ENCODE peak calls at places on chromosome 11, in four cellular contexts. One of them, this sample, is unnamed.

GRCh38 chr11:13354335-13354734 is 76.7 kb downstream of the BMAL1 start:
- DNase-seq in left ventricle myocardium inferior: no peak
- DNase-seq in brain microvascular endothelial cell: no peak
- DNase-seq in transverse colon: no peak
- DNase-seq in this sample: peak; percentile 27

GRCh38 chr11:124119103-124119502 is 3.9 kb downstream of the VWA5A start:
- DNase-seq in left ventricle myocardium inferior: no peak
- DNase-seq in brain microvascular endothelial cell: no peak
- DNase-seq in transverse colon: no peak
- DNase-seq in this sample: no peak

GRCh38 chr11:34650528-34650927 is 29.6 kb downstream of the EHF start:
- DNase-seq in left ventricle myocardium inferior: no peak
- DNase-seq in brain microvascular endothelial cell: no peak
- DNase-seq in transverse colon: no peak
- DNase-seq in this sample: no peak

GRCh38 chr11:84648413-84648812 is 978.7 kb downstream of the DLG2 start:
- DNase-seq in left ventricle myocardium inferior: no peak
- DNase-seq in brain microvascular endothelial cell: no peak
- DNase-seq in transverse colon: no peak
- DNase-seq in this sample: peak; percentile 74

GRCh38 chr11:83070878-83071640 is 638 bp downstream of the RAB30 start:
- DNase-seq in left ventricle myocardium inferior: peak; percentile 50
- DNase-seq in brain microvascular endothelial cell: no peak
- DNase-seq in transverse colon: peak; percentile 49
- DNase-seq in this sample: peak; percentile 60

GRCh38 chr11:68813778-68814177 is 27.9 kb downstream of the CPT1A start:
- DNase-seq in left ventricle myocardium inferior: no peak
- DNase-seq in brain microvascular endothelial cell: no peak
- DNase-seq in transverse colon: no peak
- DNase-seq in this sample: no peak

GRCh38 chr11:107017433-107018227 is 646 bp downstream of the GUCY1A2 start:
- DNase-seq in left ventricle myocardium inferior: peak; percentile 45
- DNase-seq in brain microvascular endothelial cell: no peak
- DNase-seq in transverse colon: no peak
- DNase-seq in this sample: peak; percentile 86

GRCh38 chr11:73787051-73787642 is 527 bp upstream of the MRPL48 start:
- DNase-seq in left ventricle myocardium inferior: no peak
- DNase-seq in brain microvascular endothelial cell: no peak
- DNase-seq in transverse colon: no peak
- DNase-seq in this sample: no peak

GRCh38 chr11:12478743-12479142 is 101.4 kb downstream of the PARVA start:
- DNase-seq in left ventricle myocardium inferior: no peak
- DNase-seq in brain microvascular endothelial cell: no peak
- DNase-seq in transverse colon: no peak
- DNase-seq in this sample: no peak

GRCh38 chr11:6572215-6572614 is 31.2 kb downstream of the RRP8 start:
- DNase-seq in left ventricle myocardium inferior: no peak
- DNase-seq in brain microvascular endothelial cell: peak; percentile 42
- DNase-seq in transverse colon: no peak
- DNase-seq in this sample: no peak

GRCh38 chr11:15139958-15140659 is 25.4 kb downstream of the INSC start:
- DNase-seq in left ventricle myocardium inferior: no peak
- DNase-seq in brain microvascular endothelial cell: no peak
- DNase-seq in transverse colon: no peak
- DNase-seq in this sample: no peak

GRCh38 chr11:77100166-77101042 is 2.2 kb upstream of the OMP start:
- DNase-seq in left ventricle myocardium inferior: peak; percentile 9
- DNase-seq in brain microvascular endothelial cell: no peak
- DNase-seq in transverse colon: no peak
- DNase-seq in this sample: no peak

GRCh38 chr11:114180301-114181055 is 115.7 kb upstream of the NNMT start:
- DNase-seq in left ventricle myocardium inferior: no peak
- DNase-seq in brain microvascular endothelial cell: no peak
- DNase-seq in transverse colon: peak; percentile 80
- DNase-seq in this sample: peak; percentile 45

GRCh38 chr11:95897731-95898130 is 26.2 kb downstream of the MTMR2 start:
- DNase-seq in left ventricle myocardium inferior: no peak
- DNase-seq in brain microvascular endothelial cell: peak; percentile 40
- DNase-seq in transverse colon: no peak
- DNase-seq in this sample: no peak

GRCh38 chr11:1762537-1763302 is 1.0 kb downstream of the CTSD start:
- DNase-seq in left ventricle myocardium inferior: peak; percentile 61
- DNase-seq in brain microvascular endothelial cell: no peak
- DNase-seq in transverse colon: peak; percentile 91
- DNase-seq in this sample: no peak

GRCh38 chr11:65793144-65793581 is 6.3 kb downstream of the OVOL1 start:
- DNase-seq in left ventricle myocardium inferior: no peak
- DNase-seq in brain microvascular endothelial cell: no peak
- DNase-seq in transverse colon: peak; percentile 88
- DNase-seq in this sample: no peak

DNA sequence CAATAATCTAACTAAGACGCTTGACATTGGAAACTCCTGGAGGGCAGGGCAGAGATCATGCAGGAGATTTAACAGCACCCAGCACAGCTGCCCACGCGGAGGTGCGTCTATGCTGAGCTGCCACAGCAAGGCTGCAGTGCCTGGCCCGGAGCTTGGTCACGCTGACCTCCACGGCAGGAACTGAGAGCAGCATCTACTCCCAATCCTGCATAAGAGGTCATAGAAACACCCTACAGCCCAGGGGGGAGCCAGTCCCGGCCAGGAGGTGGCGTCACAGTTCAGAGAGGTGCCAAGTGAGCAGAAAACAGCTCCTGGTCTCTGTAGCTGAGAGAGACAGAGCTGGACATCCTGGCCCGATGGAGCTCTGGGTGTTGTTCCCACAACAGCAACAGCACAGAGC is 121.1 kb upstream of the TMEM45B start:
- DNase-seq in left ventricle myocardium inferior: no peak
- DNase-seq in brain microvascular endothelial cell: no peak
- DNase-seq in transverse colon: peak; percentile 26
- DNase-seq in this sample: no peak
- TF ChIP-seq CTCF in left ventricle myocardium inferior: no peak
- TF ChIP-seq CTCF in brain microvascular endothelial cell: peak; percentile 31
- TF ChIP-seq CTCF in transverse colon: no peak
- TF ChIP-seq CTCF in this sample: no peak

GRCh38 chr11:57312511-57313021 is 12.2 kb downstream of the TNKS1BP1 start:
- DNase-seq in left ventricle myocardium inferior: no peak
- DNase-seq in brain microvascular endothelial cell: no peak
- DNase-seq in transverse colon: no peak
- DNase-seq in this sample: no peak

GRCh38 chr11:57310630-57311086 is 14.1 kb downstream of the TNKS1BP1 start:
- DNase-seq in left ventricle myocardium inferior: no peak
- DNase-seq in brain microvascular endothelial cell: no peak
- DNase-seq in transverse colon: no peak
- DNase-seq in this sample: no peak

GRCh38 chr11:57310091-57310490 is 14.7 kb downstream of the TNKS1BP1 start:
- DNase-seq in left ventricle myocardium inferior: no peak
- DNase-seq in brain microvascular endothelial cell: no peak
- DNase-seq in transverse colon: no peak
- DNase-seq in this sample: no peak

GRCh38 chr11:57313071-57313787 is 11.5 kb downstream of the TNKS1BP1 start:
- DNase-seq in left ventricle myocardium inferior: no peak
- DNase-seq in brain microvascular endothelial cell: no peak
- DNase-seq in transverse colon: no peak
- DNase-seq in this sample: no peak

GRCh38 chr11:57311109-57311936 is 13.4 kb downstream of the TNKS1BP1 start:
- DNase-seq in left ventricle myocardium inferior: peak; percentile 92
- DNase-seq in brain microvascular endothelial cell: peak; percentile 95
- DNase-seq in transverse colon: peak; percentile 92
- DNase-seq in this sample: peak; percentile 91
- H3K27ac ChIP-seq in left ventricle myocardium inferior: peak overlapping the region; percentile 90
- H3K27ac ChIP-seq in brain microvascular endothelial cell: peak overlapping the region; percentile 80
- H3K27ac ChIP-seq in transverse colon: peak overlapping the region; percentile 88
- H3K27ac ChIP-seq in this sample: no peak overlapping the region

GRCh38 chr11:62421996-62422395 is 3.2 kb downstream of the SCGB1A1 start:
- DNase-seq in left ventricle myocardium inferior: no peak
- DNase-seq in brain microvascular endothelial cell: no peak
- DNase-seq in transverse colon: no peak
- DNase-seq in this sample: no peak
- TF ChIP-seq CTCF in left ventricle myocardium inferior: no peak
- TF ChIP-seq CTCF in brain microvascular endothelial cell: no peak
- TF ChIP-seq CTCF in transverse colon: no peak
- TF ChIP-seq CTCF in this sample: no peak

GRCh38 chr11:121326230-121326629 is 33.7 kb downstream of the SC5D start:
- DNase-seq in left ventricle myocardium inferior: no peak
- DNase-seq in brain microvascular endothelial cell: no peak
- DNase-seq in transverse colon: no peak
- DNase-seq in this sample: no peak

GRCh38 chr11:121329786-121330395 is 37.3 kb downstream of the SC5D start:
- DNase-seq in left ventricle myocardium inferior: no peak
- DNase-seq in brain microvascular endothelial cell: no peak
- DNase-seq in transverse colon: no peak
- DNase-seq in this sample: no peak

GRCh38 chr11:121330614-121331435 is 38.3 kb downstream of the SC5D start:
- DNase-seq in left ventricle myocardium inferior: no peak
- DNase-seq in brain microvascular endothelial cell: no peak
- DNase-seq in transverse colon: no peak
- DNase-seq in this sample: no peak

GRCh38 chr11:121328967-121329653 is 36.5 kb downstream of the SC5D start:
- DNase-seq in left ventricle myocardium inferior: no peak
- DNase-seq in brain microvascular endothelial cell: no peak
- DNase-seq in transverse colon: no peak
- DNase-seq in this sample: no peak

DNA sequence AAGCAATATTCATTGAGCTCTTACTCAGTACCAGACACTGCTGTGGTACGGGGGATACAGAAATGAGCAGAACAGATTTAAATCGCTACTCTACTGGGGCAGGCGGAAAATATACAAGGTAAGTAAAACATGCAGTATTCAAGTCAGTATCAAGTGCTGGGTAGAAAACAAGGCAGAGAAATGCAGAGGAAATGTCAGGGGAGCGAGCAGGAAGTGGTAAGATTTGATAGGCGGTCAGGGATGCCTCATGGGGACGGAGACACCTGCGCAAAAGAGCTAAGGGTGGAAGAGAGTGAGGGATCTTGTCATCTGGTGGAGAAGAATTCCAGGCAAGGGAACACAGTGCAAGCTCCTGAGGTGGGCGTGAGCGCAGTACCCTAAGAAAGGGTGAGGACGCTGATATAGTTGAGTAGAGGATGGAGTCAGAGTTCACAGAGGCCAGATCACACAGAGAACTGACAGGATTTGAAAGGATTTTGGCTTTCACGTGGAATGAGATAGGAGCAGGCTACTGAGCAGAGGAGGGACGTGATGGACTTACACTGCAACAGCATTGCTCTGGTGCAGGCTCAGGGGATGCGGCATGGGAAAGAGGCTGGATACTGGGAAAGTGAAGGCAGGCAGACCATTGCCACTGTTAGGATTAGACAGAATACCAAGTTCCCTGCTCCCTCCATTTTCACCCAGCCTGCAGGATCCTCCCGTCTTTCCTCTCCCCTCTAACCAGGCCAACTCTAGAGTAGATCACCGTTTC is 35.8 kb downstream of the SC5D start:
- DNase-seq in left ventricle myocardium inferior: no peak
- DNase-seq in brain microvascular endothelial cell: no peak
- DNase-seq in transverse colon: no peak
- DNase-seq in this sample: no peak
- H3K27ac ChIP-seq in left ventricle myocardium inferior: no peak overlapping the region
- H3K27ac ChIP-seq in brain microvascular endothelial cell: no peak overlapping the region
- H3K27ac ChIP-seq in transverse colon: no peak overlapping the region
- H3K27ac ChIP-seq in this sample: no peak overlapping the region

DNA sequence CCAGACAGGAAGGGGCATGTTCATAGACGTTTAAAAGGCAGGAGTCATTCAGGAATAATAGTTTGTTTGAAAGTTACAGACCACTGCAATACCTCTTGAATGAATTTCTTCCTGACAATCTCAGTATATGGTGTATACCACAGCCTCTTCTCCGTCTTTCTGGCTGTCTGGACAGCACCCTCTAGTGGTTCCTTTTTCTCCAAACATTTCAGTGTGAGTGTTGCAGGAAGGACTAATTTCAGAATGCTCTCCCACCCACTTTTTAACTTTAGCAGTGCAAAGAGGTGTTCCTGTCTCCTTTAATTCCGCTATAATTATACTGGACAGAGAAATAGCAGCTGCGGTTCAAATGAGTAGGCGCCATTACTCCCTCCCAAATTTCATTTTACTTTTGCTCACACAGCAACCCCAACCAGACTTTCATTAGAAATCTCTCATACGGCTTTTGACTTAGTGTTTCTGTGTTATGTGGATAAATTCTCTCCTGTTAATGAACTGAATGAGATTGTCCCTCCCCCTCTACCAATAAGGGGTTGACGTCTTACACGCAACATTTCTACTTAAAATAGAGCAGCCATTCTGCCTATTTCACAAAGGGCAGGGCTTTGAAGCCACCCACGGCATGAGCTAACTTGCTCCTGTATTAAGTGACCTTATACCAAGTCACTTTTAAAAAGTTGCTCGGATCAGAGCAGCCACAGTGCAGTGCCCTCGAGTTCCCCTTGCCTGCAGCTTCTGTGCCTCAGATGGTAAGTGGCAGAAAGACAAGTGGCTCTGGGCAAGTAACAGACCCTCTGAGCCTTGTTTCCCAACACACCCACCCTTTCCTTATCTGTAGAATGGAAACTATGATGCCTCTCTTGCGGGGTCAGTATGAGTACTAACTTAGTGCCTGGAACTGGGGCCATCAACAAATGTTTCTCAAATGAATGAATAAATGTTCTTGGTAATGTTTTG is 368.6 kb downstream of the OPCML start:
- DNase-seq in left ventricle myocardium inferior: no peak
- DNase-seq in brain microvascular endothelial cell: peak; percentile 36
- DNase-seq in transverse colon: no peak
- DNase-seq in this sample: peak; percentile 62
- TF ChIP-seq CTCF in left ventricle myocardium inferior: peak; percentile 79
- TF ChIP-seq CTCF in brain microvascular endothelial cell: peak; percentile 77
- TF ChIP-seq CTCF in transverse colon: peak; percentile 66
- TF ChIP-seq CTCF in this sample: peak; percentile 78

DNA sequence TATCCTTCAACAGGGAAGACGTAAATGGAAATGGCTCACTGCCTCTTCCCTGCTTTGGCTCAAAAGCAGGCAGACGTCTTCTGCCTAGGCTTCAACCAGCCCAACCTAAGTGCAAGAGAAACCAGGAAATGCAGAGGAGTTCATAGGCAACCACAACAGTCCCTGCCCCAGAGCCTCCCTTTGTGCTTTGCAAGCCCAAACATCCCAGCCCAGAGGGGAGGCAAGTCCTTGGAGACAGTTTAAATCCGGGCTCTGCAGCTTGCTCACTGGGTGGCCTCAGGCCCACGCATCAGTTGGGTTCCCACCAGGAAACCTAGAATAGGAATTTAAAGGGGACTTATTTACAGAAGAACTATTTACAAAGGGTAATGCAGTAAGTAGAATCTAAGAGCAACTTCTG is 33.4 kb downstream of the CD6 start:
- DNase-seq in left ventricle myocardium inferior: no peak
- DNase-seq in brain microvascular endothelial cell: no peak
- DNase-seq in transverse colon: no peak
- DNase-seq in this sample: no peak
- H3K27ac ChIP-seq in left ventricle myocardium inferior: no peak overlapping the region
- H3K27ac ChIP-seq in brain microvascular endothelial cell: no peak overlapping the region
- H3K27ac ChIP-seq in transverse colon: no peak overlapping the region
- H3K27ac ChIP-seq in this sample: no peak overlapping the region

This sample was measured in neural progenitor cell.